ENCODE peak calls at places on chromosomes 12 and 14, in six cellular contexts. A is AG20443, N is astrocyte of the hippocampus, L is HFFc6, U is left ventricle myocardium inferior, R is head of caudate nucleus. P is an unnamed sample.

GRCh38 chr12:93670104-93670503 is 7.1 kb upstream of the CRADD start:
- DNase-seq in N (no peak), U (no peak), L (no peak), R (no peak), A (no peak), P (no peak)

GRCh38 chr12:13835657-13836056 is 145.7 kb downstream of the GRIN2B start:
- DNase-seq in A (no peak), N (peak), U (no peak), R (peak), L (no peak), P (no peak)

GRCh38 chr14:77037338-77037782 is 8.9 kb upstream of the IRF2BPL start:
- DNase-seq in A (no peak), R (no peak), U (no peak), L (no peak), N (peak), P (no peak)

GRCh38 chr14:31125231-31125630 is 82.4 kb downstream of the HECTD1 start:
- DNase-seq in L (no peak), N (no peak), A (no peak), R (no peak), U (no peak), P (no peak)

GRCh38 chr14:73728106-73729014 is 14.2 kb upstream of the PNMA1 start:
- DNase-seq in A (peak), R (peak), L (peak), N (peak), U (peak), P (peak)

GRCh38 chr14:68602507-68602906 is 190.4 kb downstream of the ZFP36L1 start:
- DNase-seq in N (no peak), A (no peak), L (no peak), R (no peak), U (no peak), P (no peak)

GRCh38 chr12:25583545-25583944 is 30.5 kb upstream of the LMNTD1 start:
- DNase-seq in L (no peak), U (no peak), R (no peak), A (no peak), N (peak), P (no peak)

GRCh38 chr12:31533470-31533869 is 57.5 kb downstream of the DENND5B start:
- DNase-seq in R (no peak), U (no peak), N (no peak), L (no peak), A (no peak), P (no peak)

GRCh38 chr12:68784015-68784414 is 24.0 kb upstream of the MDM2 start:
- DNase-seq in L (no peak), N (peak), R (no peak), A (no peak), U (no peak), P (no peak)

GRCh38 chr12:120830052-120830940 is 73.9 kb downstream of the SPPL3 start:
- DNase-seq in L (no peak), U (no peak), R (no peak), N (no peak), A (no peak), P (no peak)

GRCh38 chr12:26317942-26318565 is 122.7 kb downstream of the SSPN start:
- DNase-seq in A (no peak), N (peak), R (no peak), U (no peak), L (peak), P (no peak)

GRCh38 chr14:43541356-43541755 is 965.7 kb downstream of the FSCB start:
- DNase-seq in N (no peak), R (no peak), L (no peak), U (no peak), A (no peak), P (no peak)

GRCh38 chr12:90829044-90829443 is 125.9 kb downstream of the CCER1 start:
- DNase-seq in A (no peak), U (no peak), N (no peak), R (no peak), L (no peak), P (no peak)